ENCODE peak calls at places on chromosomes 16 and 17, in four cellular contexts. O is spleen, D is cardiac muscle cell, U is heart left ventricle. H is an unnamed sample.

GRCh38 chr17:71441098-71441497 is 679.7 kb upstream of the SOX9 start:
- DNase-seq in O (no peak), D (no peak), U (no peak), H (no peak)

GRCh38 chr16:87816507-87817100 is 50.8 kb upstream of the KLHDC4 start:
- DNase-seq in O (no peak), D (no peak), U (no peak), H (no peak)

GRCh38 chr16:57865746-57866528 is 63.6 kb upstream of the KIFC3 start:
- DNase-seq in O (peak), D (no peak), U (no peak), H (no peak)

GRCh38 chr17:79666111-79666510 is 55.3 kb upstream of the RBFOX3 start:
- DNase-seq in O (no peak), D (no peak), U (no peak), H (no peak)

GRCh38 chr16:8866118-8866883 is 2.5 kb downstream of the CARHSP1 start:
- DNase-seq in O (no peak), D (peak), U (no peak), H (peak)

GRCh38 chr16:68234188-68235104 is 1.5 kb downstream of the ESRP2 start:
- DNase-seq in O (no peak), D (no peak), U (peak), H (peak)

GRCh38 chr17:67440311-67441051 is 63.4 kb downstream of the PITPNC1 start:
- DNase-seq in O (no peak), D (no peak), U (no peak), H (no peak)

GRCh38 chr16:58732545-58733247 is 1.4 kb downstream of the GOT2 start:
- DNase-seq in O (no peak), D (no peak), U (no peak), H (no peak)

GRCh38 chr16:27335349-27336052 is 21.7 kb downstream of the IL4R start:
- DNase-seq in O (no peak), D (no peak), U (no peak), H (no peak)

GRCh38 chr17:37388266-37388665 is 12.5 kb downstream of the C17orf78 start:
- DNase-seq in O (no peak), D (no peak), U (no peak), H (no peak)

GRCh38 chr17:37392024-37392590 is 14.5 kb downstream of the ACACA start:
- DNase-seq in O (no peak), D (peak), U (no peak), H (no peak)

GRCh38 chr17:37389160-37389559 is 13.4 kb downstream of the C17orf78 start:
- DNase-seq in O (no peak), D (no peak), U (no peak), H (no peak)

GRCh38 chr17:37391146-37391545 is 15.4 kb downstream of the C17orf78 start:
- DNase-seq in O (no peak), D (no peak), U (no peak), H (no peak)

DNA sequence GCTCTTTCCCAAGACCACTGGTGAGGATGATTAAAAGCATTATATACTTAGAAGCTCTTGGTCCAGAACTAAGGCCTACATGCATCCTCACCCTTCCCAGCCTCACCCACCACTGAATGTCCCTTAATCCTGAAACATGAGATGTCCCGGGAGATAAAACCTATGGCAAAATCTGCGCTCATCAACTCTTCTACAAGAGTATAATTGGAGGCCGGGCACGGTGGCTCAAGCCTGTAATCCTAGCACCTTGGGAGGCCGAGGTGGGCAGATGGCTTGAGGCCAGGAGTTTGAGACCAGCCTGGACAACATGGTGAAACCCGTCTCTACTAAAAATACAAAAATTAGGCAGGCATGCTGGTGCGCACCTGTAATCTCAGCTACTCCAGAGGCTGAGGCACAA is 13.3 kb downstream of the ACACA start:
- DNase-seq in O (no peak), D (no peak), U (no peak), H (no peak)
- H3K4me3 ChIP-seq in O (no peak), D (no peak), U (no peak), H (no peak)

GRCh38 chr17:45409659-45410076 is 23.0 kb downstream of the ARHGAP27 start:
- DNase-seq in O (peak), D (no peak), U (no peak), H (peak)
- H3K4me3 ChIP-seq in O (peak), D (no peak), U (peak), H (peak)

DNA sequence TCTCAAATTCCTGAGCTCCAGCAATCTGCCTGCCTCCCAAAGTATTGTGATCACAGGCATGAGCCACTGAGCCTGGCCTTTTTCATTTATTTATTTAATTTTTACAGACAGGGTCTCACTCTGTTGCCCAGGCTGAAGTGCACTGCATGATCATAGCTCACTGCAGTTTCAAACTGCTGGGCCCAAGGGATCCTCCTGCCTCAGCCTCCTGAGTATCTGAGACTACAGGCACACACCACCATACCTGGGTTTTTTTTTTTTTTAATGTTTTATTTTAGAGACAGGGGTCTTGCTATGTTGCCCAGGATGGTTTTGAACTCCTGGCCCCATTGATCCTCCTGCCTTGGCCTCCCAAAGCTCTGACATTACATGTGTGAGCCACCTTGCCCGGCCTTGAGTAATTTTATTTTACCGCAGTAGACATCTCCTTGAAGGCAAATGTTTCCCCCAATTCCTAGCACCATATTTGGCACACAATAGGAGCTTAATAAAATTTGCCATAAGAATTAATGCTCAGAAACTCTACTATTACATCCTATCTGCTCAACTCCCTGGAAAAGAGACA is 1.9 kb upstream of the EEF2K start:
- DNase-seq in O (no peak), D (no peak), U (peak), H (no peak)
- H3K4me3 ChIP-seq in O (no peak), D (no peak), U (no peak), H (no peak)

GRCh38 chr17:82237746-82238561 is 9.1 kb downstream of the SLC16A3 start:
- DNase-seq in O (peak), D (no peak), U (peak), H (peak)

GRCh38 chr17:82235056-82235774 is 6.4 kb downstream of the SLC16A3 start:
- DNase-seq in O (peak), D (no peak), U (peak), H (peak)

GRCh38 chr17:82235775-82236141 is 6.9 kb downstream of the SLC16A3 start:
- DNase-seq in O (peak), D (no peak), U (peak), H (peak)

GRCh38 chr17:82237083-82237745 is 8.4 kb downstream of the SLC16A3 start:
- DNase-seq in O (peak), D (no peak), U (peak), H (peak)

DNA sequence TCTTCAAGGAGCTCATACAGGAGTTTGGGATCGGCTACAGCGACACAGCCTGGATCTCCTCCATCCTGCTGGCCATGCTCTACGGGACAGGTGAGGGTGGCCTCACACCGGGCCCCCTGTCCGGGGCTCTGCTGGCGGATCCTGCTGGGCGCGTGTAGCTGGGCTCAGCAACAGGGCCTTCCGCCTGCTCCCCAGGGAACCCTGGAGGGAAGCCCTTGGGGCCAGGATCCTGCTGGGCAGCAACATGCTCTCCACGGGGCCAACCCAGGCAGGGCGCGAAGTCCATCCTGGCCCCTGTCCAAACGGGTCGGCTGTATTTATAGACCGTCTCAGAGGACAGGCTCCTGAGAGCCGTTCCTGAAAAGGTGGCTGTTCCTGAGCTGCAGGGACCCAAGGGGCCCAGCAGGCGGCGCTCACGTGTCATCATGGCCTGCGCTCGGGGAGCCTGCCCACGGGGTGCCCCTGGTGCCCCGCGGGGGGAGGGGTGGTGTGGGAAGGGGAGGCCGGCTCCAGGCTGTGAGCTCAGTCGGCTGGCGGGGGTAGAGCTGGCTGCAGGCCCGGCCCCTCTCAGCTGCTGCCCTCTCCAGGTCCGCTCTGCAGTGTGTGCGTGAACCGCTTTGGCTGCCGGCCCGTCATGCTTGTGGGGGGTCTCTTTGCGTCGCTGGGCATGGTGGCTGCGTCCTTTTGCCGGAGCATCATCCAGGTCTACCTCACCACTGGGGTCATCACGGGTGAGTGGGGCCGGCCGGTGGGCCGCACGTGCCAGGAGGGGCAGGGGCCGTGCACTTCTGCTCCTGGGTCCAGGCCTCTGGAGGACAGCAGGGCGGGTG is 7.5 kb downstream of the SLC16A3 start:
- DNase-seq in O (peak), D (peak), U (peak), H (peak)
- H3K4me3 ChIP-seq in O (no peak), D (no peak), U (no peak), H (no peak)

H was measured in kidney.